ENCODE peak calls at places on chromosomes 7 and 10, in six cellular contexts. E is HCT116, K is HepG2, I is GM12878, L is K562, U is H1. G is an unnamed sample.

GRCh38 chr10:33521062-33521461 is 186.6 kb upstream of the NRP1 start:
- DNase-seq in E (no peak), K (no peak), I (no peak), L (no peak), U (no peak), G (no peak)

GRCh38 chr10:93541402-93542357 is 24.8 kb upstream of the FFAR4 start:
- DNase-seq in E (peak), K (peak), I (no peak), L (peak), U (peak), G (peak)

GRCh38 chr10:119370046-119370770 is 162.8 kb downstream of the GRK5 start:
- DNase-seq in E (no peak), K (no peak), I (no peak), L (no peak), U (no peak), G (no peak)

GRCh38 chr10:103805781-103806180 is 49.6 kb downstream of the SH3PXD2A start:
- DNase-seq in E (no peak), K (no peak), I (no peak), L (no peak), U (no peak), G (no peak)

GRCh38 chr7:121545418-121545817 is 149.3 kb upstream of the FAM3C start:
- DNase-seq in E (no peak), K (no peak), I (no peak), L (no peak), U (no peak), G (no peak)

GRCh38 chr7:46627038-46627315 is 705.9 kb upstream of the IGFBP3 start:
- DNase-seq in E (no peak), K (no peak), I (no peak), L (no peak), U (no peak), G (no peak)

GRCh38 chr10:18377898-18378297 is 237.7 kb downstream of the CACNB2 start:
- DNase-seq in E (no peak), K (no peak), I (no peak), L (no peak), U (no peak), G (no peak)

GRCh38 chr10:113991091-113991860 is 52.4 kb upstream of the ADRB1 start:
- DNase-seq in E (no peak), K (no peak), I (no peak), L (no peak), U (no peak), G (no peak)

GRCh38 chr7:122676466-122676865 is 22.5 kb downstream of the RNF133 start:
- DNase-seq in E (no peak), K (no peak), I (no peak), L (no peak), U (no peak), G (no peak)

GRCh38 chr7:1940402-1940786 is 270.3 kb downstream of the ELFN1 start:
- DNase-seq in E (no peak), K (no peak), I (peak), L (peak), U (no peak), G (no peak)
- TF ChIP-seq YY1 in E (no peak), K (no peak), I (no peak), L (no peak), U (no peak), G (no peak)

DNA sequence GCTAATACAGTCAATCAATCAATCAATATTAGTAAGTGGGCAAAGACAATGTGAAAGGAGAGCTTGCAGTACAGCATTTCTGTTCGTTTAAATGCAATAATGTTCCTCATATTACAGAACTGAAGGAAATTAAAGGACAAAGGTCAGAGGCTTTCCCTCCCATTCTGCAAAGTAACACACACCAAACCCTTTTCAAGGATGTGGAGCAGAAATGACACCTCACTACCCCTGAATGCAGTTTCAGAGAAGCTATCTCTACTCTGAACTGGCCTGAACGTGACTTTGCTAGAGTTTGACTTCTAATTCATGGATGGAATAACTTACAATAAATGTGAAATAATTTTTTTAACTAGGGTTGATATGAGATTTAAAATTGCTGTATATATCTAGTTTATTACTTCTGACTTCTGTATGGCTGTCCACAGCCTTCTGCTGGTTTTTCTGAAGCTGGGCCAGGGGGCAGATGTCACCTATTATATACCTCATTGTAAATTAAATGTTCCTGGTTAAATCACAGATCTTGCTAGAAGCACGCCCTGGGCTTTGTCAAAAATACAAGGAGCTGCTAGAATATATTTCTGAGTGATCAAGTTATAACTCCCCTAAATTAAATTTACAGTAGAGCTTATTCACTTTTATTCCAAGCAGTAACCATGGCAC is 156.9 kb upstream of the C7orf33 start:
- DNase-seq in E (no peak), K (no peak), I (no peak), L (no peak), U (no peak), G (no peak)
- TF ChIP-seq ZNF274 in E (no peak), K (no peak), I (no peak), L (no peak), U (no peak), G (no peak)

GRCh38 chr10:73003822-73004221 is 49.2 kb upstream of the PLA2G12B start:
- DNase-seq in E (no peak), K (no peak), I (no peak), L (no peak), U (no peak), G (no peak)

GRCh38 chr10:72997099-72997498 is 42.5 kb upstream of the PLA2G12B start:
- DNase-seq in E (no peak), K (no peak), I (no peak), L (no peak), U (no peak), G (no peak)

GRCh38 chr10:73000973-73001372 is 46.4 kb upstream of the PLA2G12B start:
- DNase-seq in E (no peak), K (no peak), I (no peak), L (no peak), U (no peak), G (no peak)
- TF ChIP-seq YY1 in E (no peak), K (no peak), I (no peak), L (no peak), U (no peak), G (no peak)

GRCh38 chr10:15720635-15721310 is 1.1 kb upstream of the ITGA8 start:
- DNase-seq in E (no peak), K (no peak), I (no peak), L (no peak), U (no peak), G (no peak)
- TF ChIP-seq ZNF274 in E (no peak), K (no peak), I (no peak), L (no peak), U (no peak), G (no peak)

GRCh38 chr10:48910557-48910956 is 29.1 kb downstream of the LRRC18 start:
- DNase-seq in E (no peak), K (no peak), I (no peak), L (no peak), U (no peak), G (no peak)
- TF ChIP-seq YY1 in E (no peak), K (no peak), I (no peak), L (no peak), U (no peak), G (no peak)